ENCODE peak calls at places on chromosome 20, in six cellular contexts. Z is OCI-LY7, G is gastrocnemius medialis, K is H9, R is lung, D is pancreas. U is an unnamed sample.

GRCh38 chr20:31675828-31676533 is 38.3 kb downstream of the COX4I2 start:
- DNase-seq in D (no peak), Z (peak; percentile 71), R (peak; percentile 45), K (no peak), G (no peak), U (no peak)

GRCh38 chr20:5222919-5223634 is 93.7 kb downstream of the PROKR2 start:
- DNase-seq in G (peak; percentile 38), K (peak; percentile 57), R (peak; percentile 55), Z (peak; percentile 70), D (peak; percentile 45), U (peak; percentile 23)

GRCh38 chr20:13061381-13061780 is 52.6 kb downstream of the SPTLC3 start:
- DNase-seq in R (no peak), G (no peak), Z (no peak), D (no peak), K (no peak), U (no peak)

GRCh38 chr20:10414982-10415650 is 18.9 kb downstream of the MKKS start:
- DNase-seq in R (no peak), K (no peak), Z (no peak), D (no peak), G (no peak), U (no peak)

GRCh38 chr20:22339091-22339881 is 245.1 kb downstream of the FOXA2 start:
- DNase-seq in G (no peak), K (no peak), D (peak; percentile 46), R (peak; percentile 54), Z (peak; percentile 65), U (peak; percentile 67)

GRCh38 chr20:19120569-19120968 is 91.9 kb upstream of the SLC24A3 start:
- DNase-seq in Z (no peak), D (no peak), G (no peak), R (no peak), K (no peak), U (peak; percentile 23)

GRCh38 chr20:10236540-10237533 is 18.2 kb downstream of the SNAP25 start:
- DNase-seq in G (no peak), R (no peak), Z (no peak), D (no peak), K (no peak), U (no peak)

GRCh38 chr20:1280421-1281102 is 14.5 kb downstream of the SNPH start:
- DNase-seq in D (no peak), Z (no peak), R (no peak), K (peak; percentile 6), G (peak; percentile 68), U (no peak)

GRCh38 chr20:43839793-43840199 is 74.9 kb upstream of the TOX2 start:
- DNase-seq in K (no peak), R (no peak), D (no peak), G (no peak), Z (no peak), U (no peak)

GRCh38 chr20:52247548-52247947 is 56.0 kb upstream of the ZFP64 start:
- DNase-seq in G (no peak), Z (no peak), K (no peak), D (no peak), R (no peak), U (no peak)

GRCh38 chr20:52244702-52245101 is 53.1 kb upstream of the ZFP64 start:
- DNase-seq in G (no peak), R (no peak), Z (no peak), D (no peak), K (no peak), U (no peak)

GRCh38 chr20:52246366-52246765 is 54.8 kb upstream of the ZFP64 start:
- DNase-seq in D (no peak), G (no peak), K (no peak), R (no peak), Z (no peak), U (no peak)

GRCh38 chr20:52240802-52241201 is 49.2 kb upstream of the ZFP64 start:
- DNase-seq in R (no peak), G (no peak), K (no peak), Z (no peak), D (no peak), U (no peak)

GRCh38 chr20:52242237-52243230 is 51.0 kb upstream of the ZFP64 start:
- DNase-seq in R (no peak), Z (peak; percentile 57), D (no peak), K (no peak), G (no peak), U (no peak)
- TF ChIP-seq CTCF in R (peak; percentile 4), Z (peak; percentile 92), D (peak; percentile 70), K (peak; percentile 85), G (peak; percentile 17), U (peak; percentile 31)

GRCh38 chr20:35443003-35443402 is 5.0 kb upstream of the GDF5 start:
- DNase-seq in G (no peak), R (no peak), Z (no peak), K (no peak), D (no peak), U (no peak)
- H3K27ac ChIP-seq in G (no peak overlapping the region), R (no peak overlapping the region), Z (no peak overlapping the region), K (no peak overlapping the region), D (no peak overlapping the region), U (no peak overlapping the region)

DNA sequence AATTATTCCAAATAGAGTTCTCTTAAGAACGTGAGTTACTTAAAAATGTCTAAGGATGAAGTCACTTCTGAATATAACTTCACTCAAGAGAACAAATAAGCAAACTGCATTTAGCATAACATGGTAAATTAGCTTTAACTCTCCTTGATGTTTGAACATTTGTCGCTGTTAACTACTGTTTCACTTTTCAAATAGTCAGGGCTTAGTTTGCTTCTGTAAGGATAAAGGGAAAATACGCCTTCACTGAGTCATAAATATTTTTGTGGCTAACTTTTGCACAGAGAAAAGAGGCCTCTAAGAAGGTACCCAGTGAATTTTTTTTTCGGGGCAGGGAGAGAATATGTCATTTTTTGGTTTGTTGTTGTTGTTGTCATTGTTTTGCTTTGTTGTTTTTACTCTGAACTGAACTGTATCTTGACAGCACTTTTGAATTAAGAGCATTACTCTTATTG is 8.1 kb downstream of the PTPN1 start:
- DNase-seq in D (no peak), G (no peak), K (no peak), Z (no peak), R (no peak), U (no peak)
- H3K4me1 ChIP-seq in D (peaks cover 9% of the 10 kb centered on the region), G (peaks cover 77% of the 10 kb centered on the region), K (no peaks in the 10 kb centered on the region), Z (peaks cover 30% of the 10 kb centered on the region), R (peaks cover 9% of the 10 kb centered on the region), U (peaks cover 16% of the 10 kb centered on the region)

DNA sequence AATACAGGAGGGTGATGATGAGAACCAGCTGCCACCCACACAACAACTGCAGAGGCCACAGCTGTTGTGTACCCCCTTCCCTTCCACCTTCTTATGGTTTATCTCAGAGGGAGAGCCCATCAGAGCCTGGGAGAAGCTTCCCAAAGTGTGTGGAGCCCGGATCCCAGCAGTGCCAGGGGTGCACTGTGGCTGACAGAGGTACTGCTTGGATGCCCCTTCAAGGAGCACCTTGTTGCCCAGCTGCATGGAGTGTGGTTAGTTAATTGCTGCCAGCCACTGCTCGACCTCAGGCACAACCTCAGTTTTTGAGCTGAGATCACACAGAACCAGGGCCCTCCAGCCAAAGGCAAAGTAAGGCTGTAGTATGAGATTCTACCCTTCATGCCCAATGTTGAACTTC is 13.0 kb downstream of the PI3 start:
- DNase-seq in R (no peak), K (no peak), Z (no peak), G (no peak), D (no peak), U (no peak)
- TF ChIP-seq CTCF in R (no peak), K (no peak), Z (no peak), G (no peak), D (no peak), U (no peak)

U was measured in prostate gland.